ENCODE peak calls at places on chromosomes 12 and 14, in nine cellular contexts. One of them, this sample, is unnamed.

GRCh38 chr12:62724947-62725447 is 210.0 kb downstream of the PPM1H start:
- DNase-seq in activated B cell treated with CpG ODN at 0.5 μM for 24 hours: no peak
- DNase-seq in ovary: peak
- DNase-seq in endothelial cell: no peak
- DNase-seq in RWPE1: peak
- DNase-seq in fibroblast of lung: peak
- DNase-seq in GM20000: no peak
- DNase-seq in HFFc6: peak
- DNase-seq in lower leg skin: no peak
- DNase-seq in this sample: no peak

GRCh38 chr14:104149617-104150141 is 11.3 kb downstream of the KIF26A start:
- DNase-seq in activated B cell treated with CpG ODN at 0.5 μM for 24 hours: no peak
- DNase-seq in ovary: no peak
- DNase-seq in endothelial cell: peak
- DNase-seq in RWPE1: no peak
- DNase-seq in fibroblast of lung: peak
- DNase-seq in GM20000: no peak
- DNase-seq in HFFc6: no peak
- DNase-seq in lower leg skin: no peak
- DNase-seq in this sample: no peak

GRCh38 chr12:8950702-8951478 is 1.4 kb upstream of the M6PR start:
- DNase-seq in activated B cell treated with CpG ODN at 0.5 μM for 24 hours: no peak
- DNase-seq in ovary: no peak
- DNase-seq in endothelial cell: no peak
- DNase-seq in RWPE1: no peak
- DNase-seq in fibroblast of lung: no peak
- DNase-seq in GM20000: peak
- DNase-seq in HFFc6: no peak
- DNase-seq in lower leg skin: no peak
- DNase-seq in this sample: no peak

GRCh38 chr12:92899388-92900001 is 29.6 kb downstream of the EEA1 start:
- DNase-seq in activated B cell treated with CpG ODN at 0.5 μM for 24 hours: no peak
- DNase-seq in ovary: peak
- DNase-seq in endothelial cell: no peak
- DNase-seq in RWPE1: peak
- DNase-seq in fibroblast of lung: peak
- DNase-seq in GM20000: no peak
- DNase-seq in HFFc6: peak
- DNase-seq in lower leg skin: peak
- DNase-seq in this sample: no peak

GRCh38 chr14:56118611-56119181 is 485 bp downstream of the PELI2 start:
- DNase-seq in activated B cell treated with CpG ODN at 0.5 μM for 24 hours: no peak
- DNase-seq in ovary: peak
- DNase-seq in endothelial cell: peak
- DNase-seq in RWPE1: no peak
- DNase-seq in fibroblast of lung: no peak
- DNase-seq in GM20000: peak
- DNase-seq in HFFc6: no peak
- DNase-seq in lower leg skin: no peak
- DNase-seq in this sample: no peak

GRCh38 chr12:52070243-52070925 is 606 bp downstream of the ATG101 start:
- DNase-seq in activated B cell treated with CpG ODN at 0.5 μM for 24 hours: no peak
- DNase-seq in ovary: no peak
- DNase-seq in endothelial cell: no peak
- DNase-seq in RWPE1: no peak
- DNase-seq in fibroblast of lung: no peak
- DNase-seq in GM20000: no peak
- DNase-seq in HFFc6: no peak
- DNase-seq in lower leg skin: no peak
- DNase-seq in this sample: no peak

GRCh38 chr14:71202881-71203280 is 295.6 kb downstream of the PCNX1 start:
- DNase-seq in activated B cell treated with CpG ODN at 0.5 μM for 24 hours: no peak
- DNase-seq in ovary: no peak
- DNase-seq in endothelial cell: no peak
- DNase-seq in RWPE1: no peak
- DNase-seq in fibroblast of lung: peak
- DNase-seq in GM20000: no peak
- DNase-seq in HFFc6: peak
- DNase-seq in lower leg skin: no peak
- DNase-seq in this sample: no peak

GRCh38 chr14:101564819-101565698 is 3.8 kb downstream of the DIO3 start:
- DNase-seq in activated B cell treated with CpG ODN at 0.5 μM for 24 hours: no peak
- DNase-seq in ovary: no peak
- DNase-seq in endothelial cell: peak
- DNase-seq in RWPE1: no peak
- DNase-seq in fibroblast of lung: no peak
- DNase-seq in GM20000: no peak
- DNase-seq in HFFc6: no peak
- DNase-seq in lower leg skin: no peak
- DNase-seq in this sample: no peak

GRCh38 chr12:108955225-108955835 is 65.5 kb downstream of the SVOP start:
- DNase-seq in activated B cell treated with CpG ODN at 0.5 μM for 24 hours: no peak
- DNase-seq in ovary: no peak
- DNase-seq in endothelial cell: no peak
- DNase-seq in RWPE1: peak
- DNase-seq in fibroblast of lung: peak
- DNase-seq in GM20000: no peak
- DNase-seq in HFFc6: no peak
- DNase-seq in lower leg skin: no peak
- DNase-seq in this sample: no peak

GRCh38 chr14:21040370-21040925 is 1.7 kb upstream of the RNASE7 start:
- DNase-seq in activated B cell treated with CpG ODN at 0.5 μM for 24 hours: no peak
- DNase-seq in ovary: no peak
- DNase-seq in endothelial cell: no peak
- DNase-seq in RWPE1: no peak
- DNase-seq in fibroblast of lung: no peak
- DNase-seq in GM20000: no peak
- DNase-seq in HFFc6: no peak
- DNase-seq in lower leg skin: peak
- DNase-seq in this sample: no peak
- TF ChIP-seq CTCF in activated B cell treated with CpG ODN at 0.5 μM for 24 hours: no peak
- TF ChIP-seq CTCF in ovary: no peak
- TF ChIP-seq CTCF in endothelial cell: no peak
- TF ChIP-seq CTCF in RWPE1: no peak
- TF ChIP-seq CTCF in fibroblast of lung: no peak
- TF ChIP-seq CTCF in GM20000: no peak
- TF ChIP-seq CTCF in HFFc6: no peak
- TF ChIP-seq CTCF in lower leg skin: no peak
- TF ChIP-seq CTCF in this sample: no peak

GRCh38 chr12:76562158-76562557 is 2.6 kb upstream of the OSBPL8 start:
- DNase-seq in activated B cell treated with CpG ODN at 0.5 μM for 24 hours: no peak
- DNase-seq in ovary: no peak
- DNase-seq in endothelial cell: no peak
- DNase-seq in RWPE1: no peak
- DNase-seq in fibroblast of lung: no peak
- DNase-seq in GM20000: no peak
- DNase-seq in HFFc6: no peak
- DNase-seq in lower leg skin: no peak
- DNase-seq in this sample: no peak

GRCh38 chr12:76556373-76556772 is 3.2 kb downstream of the OSBPL8 start:
- DNase-seq in activated B cell treated with CpG ODN at 0.5 μM for 24 hours: no peak
- DNase-seq in ovary: no peak
- DNase-seq in endothelial cell: no peak
- DNase-seq in RWPE1: no peak
- DNase-seq in fibroblast of lung: no peak
- DNase-seq in GM20000: no peak
- DNase-seq in HFFc6: no peak
- DNase-seq in lower leg skin: no peak
- DNase-seq in this sample: no peak

GRCh38 chr12:76560083-76560491 is 516 bp upstream of the OSBPL8 start:
- DNase-seq in activated B cell treated with CpG ODN at 0.5 μM for 24 hours: no peak
- DNase-seq in ovary: no peak
- DNase-seq in endothelial cell: no peak
- DNase-seq in RWPE1: no peak
- DNase-seq in fibroblast of lung: no peak
- DNase-seq in GM20000: no peak
- DNase-seq in HFFc6: no peak
- DNase-seq in lower leg skin: no peak
- DNase-seq in this sample: no peak

GRCh38 chr12:76558684-76559276 is 791 bp downstream of the OSBPL8 start:
- DNase-seq in activated B cell treated with CpG ODN at 0.5 μM for 24 hours: peak
- DNase-seq in ovary: peak
- DNase-seq in endothelial cell: peak
- DNase-seq in RWPE1: peak
- DNase-seq in fibroblast of lung: peak
- DNase-seq in GM20000: peak
- DNase-seq in HFFc6: peak
- DNase-seq in lower leg skin: peak
- DNase-seq in this sample: peak

DNA sequence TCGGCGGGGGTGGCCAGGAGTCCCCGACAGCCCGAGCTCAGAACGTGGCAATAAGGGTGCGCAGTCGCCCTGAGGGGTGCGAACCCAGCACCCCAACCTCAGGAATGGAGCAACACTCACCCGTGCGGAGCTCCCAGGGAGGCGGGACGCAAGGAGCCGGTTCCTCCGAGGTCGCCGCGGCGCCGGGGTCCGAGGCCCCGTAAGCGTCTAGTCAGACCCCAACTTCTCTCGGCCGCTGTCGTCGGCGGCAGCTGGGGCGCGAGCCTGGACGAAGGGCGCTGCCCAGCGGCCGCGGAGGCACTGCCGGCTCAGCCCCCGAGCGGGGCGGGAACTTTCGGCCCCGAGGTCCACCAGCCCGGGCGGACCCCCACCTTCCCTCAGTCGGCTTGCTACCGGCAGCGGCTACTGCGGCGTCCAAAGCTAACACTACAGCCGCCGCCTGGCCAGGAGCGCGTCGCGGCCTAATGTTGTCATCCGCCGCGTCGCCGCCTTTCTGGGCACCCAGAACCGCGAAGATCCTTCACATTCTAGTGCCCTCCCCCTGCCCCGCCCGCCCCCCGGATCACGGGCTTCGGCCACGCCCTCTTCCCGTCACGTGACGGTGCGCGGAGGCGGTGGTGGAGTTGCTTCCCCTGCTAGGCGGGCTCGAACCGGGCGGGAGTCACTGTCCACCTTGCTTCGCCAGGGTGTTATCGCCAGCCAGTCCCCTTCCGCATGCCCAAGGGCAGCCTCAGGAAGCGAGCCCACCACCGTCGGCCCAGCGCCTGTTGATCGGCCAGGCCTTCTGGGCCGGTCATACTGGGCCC is at the start of gene OSBPL8:
- DNase-seq in activated B cell treated with CpG ODN at 0.5 μM for 24 hours: peak
- DNase-seq in ovary: peak
- DNase-seq in endothelial cell: peak
- DNase-seq in RWPE1: peak
- DNase-seq in fibroblast of lung: peak
- DNase-seq in GM20000: peak
- DNase-seq in HFFc6: peak
- DNase-seq in lower leg skin: peak
- DNase-seq in this sample: peak
- TF ChIP-seq CTCF in activated B cell treated with CpG ODN at 0.5 μM for 24 hours: no peak
- TF ChIP-seq CTCF in ovary: peak
- TF ChIP-seq CTCF in endothelial cell: no peak
- TF ChIP-seq CTCF in RWPE1: peak
- TF ChIP-seq CTCF in fibroblast of lung: peak
- TF ChIP-seq CTCF in GM20000: no peak
- TF ChIP-seq CTCF in HFFc6: peak
- TF ChIP-seq CTCF in lower leg skin: no peak
- TF ChIP-seq CTCF in this sample: peak

GRCh38 chr12:48191096-48191495 is 7.7 kb downstream of the CCDC184 start:
- DNase-seq in activated B cell treated with CpG ODN at 0.5 μM for 24 hours: no peak
- DNase-seq in ovary: no peak
- DNase-seq in endothelial cell: no peak
- DNase-seq in RWPE1: no peak
- DNase-seq in fibroblast of lung: no peak
- DNase-seq in GM20000: no peak
- DNase-seq in HFFc6: no peak
- DNase-seq in lower leg skin: no peak
- DNase-seq in this sample: no peak

GRCh38 chr12:48192861-48193260 is 9.4 kb downstream of the CCDC184 start:
- DNase-seq in activated B cell treated with CpG ODN at 0.5 μM for 24 hours: no peak
- DNase-seq in ovary: no peak
- DNase-seq in endothelial cell: no peak
- DNase-seq in RWPE1: no peak
- DNase-seq in fibroblast of lung: peak
- DNase-seq in GM20000: no peak
- DNase-seq in HFFc6: no peak
- DNase-seq in lower leg skin: no peak
- DNase-seq in this sample: no peak

GRCh38 chr12:48193623-48194022 is 9.5 kb downstream of the OR10AD1 start:
- DNase-seq in activated B cell treated with CpG ODN at 0.5 μM for 24 hours: no peak
- DNase-seq in ovary: no peak
- DNase-seq in endothelial cell: no peak
- DNase-seq in RWPE1: no peak
- DNase-seq in fibroblast of lung: no peak
- DNase-seq in GM20000: no peak
- DNase-seq in HFFc6: no peak
- DNase-seq in lower leg skin: no peak
- DNase-seq in this sample: no peak

GRCh38 chr12:48187916-48188695 is 4.7 kb downstream of the CCDC184 start:
- DNase-seq in activated B cell treated with CpG ODN at 0.5 μM for 24 hours: no peak
- DNase-seq in ovary: no peak
- DNase-seq in endothelial cell: no peak
- DNase-seq in RWPE1: no peak
- DNase-seq in fibroblast of lung: no peak
- DNase-seq in GM20000: no peak
- DNase-seq in HFFc6: no peak
- DNase-seq in lower leg skin: no peak
- DNase-seq in this sample: no peak

GRCh38 chr12:48189331-48190125 is 6.1 kb downstream of the CCDC184 start:
- DNase-seq in activated B cell treated with CpG ODN at 0.5 μM for 24 hours: peak
- DNase-seq in ovary: peak
- DNase-seq in endothelial cell: peak
- DNase-seq in RWPE1: peak
- DNase-seq in fibroblast of lung: peak
- DNase-seq in GM20000: peak
- DNase-seq in HFFc6: peak
- DNase-seq in lower leg skin: no peak
- DNase-seq in this sample: no peak
- TF ChIP-seq CTCF in activated B cell treated with CpG ODN at 0.5 μM for 24 hours: no peak
- TF ChIP-seq CTCF in ovary: peak
- TF ChIP-seq CTCF in endothelial cell: peak
- TF ChIP-seq CTCF in RWPE1: peak
- TF ChIP-seq CTCF in fibroblast of lung: peak
- TF ChIP-seq CTCF in GM20000: peak
- TF ChIP-seq CTCF in HFFc6: peak
- TF ChIP-seq CTCF in lower leg skin: peak
- TF ChIP-seq CTCF in this sample: peak

DNA sequence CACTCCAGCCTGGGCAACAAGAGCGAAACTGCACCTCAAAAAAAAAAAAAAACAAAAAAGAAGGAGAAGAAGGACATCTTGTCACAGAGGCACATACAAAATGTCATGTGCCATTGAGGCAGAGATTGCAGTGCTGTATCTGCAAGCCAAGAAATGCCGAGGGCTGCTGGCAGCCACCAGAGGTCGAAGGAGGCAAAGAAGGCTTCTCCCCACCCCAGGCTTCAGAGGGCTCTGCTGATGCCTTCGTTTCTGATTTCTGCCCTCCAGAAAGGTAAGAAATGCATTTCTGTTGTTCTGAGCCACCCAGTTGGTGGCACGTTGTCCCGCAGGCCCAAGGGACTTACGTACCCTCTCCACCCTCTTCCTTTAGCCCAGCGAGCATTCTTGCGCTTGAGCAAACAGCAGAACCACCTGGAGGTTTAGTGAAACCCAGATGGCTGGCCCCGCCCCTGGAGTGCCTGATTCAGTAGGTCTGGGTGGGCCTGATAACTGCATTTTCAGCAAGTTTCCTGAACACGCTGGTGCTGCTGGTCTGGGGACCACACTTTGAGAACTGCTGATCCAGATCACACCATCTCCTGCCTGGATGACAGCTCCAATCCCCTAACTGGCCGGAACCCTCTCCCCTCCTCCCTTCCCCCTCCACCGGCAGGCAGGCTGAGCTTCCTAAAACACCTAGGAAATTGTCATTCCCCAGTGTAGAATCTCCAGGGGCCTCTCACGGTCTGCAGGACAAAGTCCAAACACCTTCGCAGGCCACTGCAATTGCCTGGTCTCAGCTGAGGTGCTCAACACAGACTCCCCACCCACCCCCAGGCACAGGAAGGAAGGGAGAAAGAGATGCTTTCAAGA is 21.1 kb upstream of the SCARB1 start:
- DNase-seq in activated B cell treated with CpG ODN at 0.5 μM for 24 hours: peak
- DNase-seq in ovary: no peak
- DNase-seq in endothelial cell: no peak
- DNase-seq in RWPE1: no peak
- DNase-seq in fibroblast of lung: no peak
- DNase-seq in GM20000: no peak
- DNase-seq in HFFc6: no peak
- DNase-seq in lower leg skin: no peak
- DNase-seq in this sample: no peak
- TF ChIP-seq CTCF in activated B cell treated with CpG ODN at 0.5 μM for 24 hours: no peak
- TF ChIP-seq CTCF in ovary: no peak
- TF ChIP-seq CTCF in endothelial cell: no peak
- TF ChIP-seq CTCF in RWPE1: no peak
- TF ChIP-seq CTCF in fibroblast of lung: no peak
- TF ChIP-seq CTCF in GM20000: no peak
- TF ChIP-seq CTCF in HFFc6: no peak
- TF ChIP-seq CTCF in lower leg skin: no peak
- TF ChIP-seq CTCF in this sample: no peak

This sample was measured in CD14-positive monocyte.